ENCODE peak calls at places on chromosomes 12 and 14, in ten cellular contexts. U is uterus; H is CD8-positive, alpha-beta T cell; E is HepG2; A is OCI-LY7; P is A549; N is mesendoderm; X is kidney; B is fibroblast of lung; V is neural progenitor cell. C is an unnamed sample. For H3K4me1, the result is how much of the 10 kb centered on the place peaks cover.

GRCh38 chr12:25151476-25151875 is 43.5 kb downstream of the DNAI7 start:
- DNase-seq in U (peak), H (no peak), E (no peak), A (no peak), P (peak), N (peak), X (peak), B (peak), V (peak), C (peak)

GRCh38 chr12:948238-948637 is 1.3 kb downstream of the RAD52 start:
- DNase-seq in U (no peak), H (no peak), E (no peak), A (no peak), P (no peak), N (no peak), X (no peak), B (no peak), V (no peak), C (no peak)

GRCh38 chr14:64971452-64971889 is 665 bp downstream of the RAB15 start:
- DNase-seq in U (no peak), H (no peak), E (no peak), A (no peak), P (no peak), N (no peak), X (no peak), B (no peak), V (no peak), C (no peak)

GRCh38 chr14:22383515-22384166 is 205.4 kb downstream of the DAD1 start:
- DNase-seq in U (no peak), H (no peak), E (no peak), A (peak), P (no peak), N (no peak), X (peak), B (no peak), V (no peak), C (no peak)

GRCh38 chr12:55899035-55899434 is 28.7 kb downstream of the PYM1 start:
- DNase-seq in U (no peak), H (no peak), E (peak), A (no peak), P (no peak), N (no peak), X (no peak), B (peak), V (no peak), C (no peak)

GRCh38 chr12:105798249-105798835 is 340.4 kb downstream of the NUAK1 start:
- DNase-seq in U (no peak), H (no peak), E (no peak), A (no peak), P (no peak), N (no peak), X (no peak), B (no peak), V (no peak), C (no peak)

GRCh38 chr12:62977419-62977818 is 42.5 kb upstream of the PPM1H start:
- DNase-seq in U (no peak), H (no peak), E (no peak), A (no peak), P (no peak), N (no peak), X (no peak), B (no peak), V (no peak), C (no peak)

GRCh38 chr14:54617467-54617866 is 50.5 kb downstream of the SAMD4A start:
- DNase-seq in U (no peak), H (no peak), E (no peak), A (no peak), P (no peak), N (no peak), X (no peak), B (peak), V (no peak), C (no peak)

GRCh38 chr12:49567302-49567610 is 686 bp downstream of the MCRS1 start:
- DNase-seq in U (no peak), H (no peak), E (no peak), A (no peak), P (no peak), N (no peak), X (no peak), B (no peak), V (no peak), C (no peak)

GRCh38 chr14:32508281-32508680 is 179.2 kb downstream of the AKAP6 start:
- DNase-seq in U (no peak), H (no peak), E (no peak), A (no peak), P (no peak), N (no peak), X (no peak), B (peak), V (no peak), C (no peak)

GRCh38 chr12:111045941-111046340 is 125.6 kb upstream of the MYL2 start:
- DNase-seq in U (no peak), H (no peak), E (no peak), A (no peak), P (no peak), N (no peak), X (peak), B (no peak), V (no peak), C (no peak)

GRCh38 chr12:24778486-24779304 is 170.2 kb downstream of the BCAT1 start:
- DNase-seq in U (no peak), H (no peak), E (peak), A (peak), P (peak), N (peak), X (no peak), B (peak), V (peak), C (no peak)

GRCh38 chr14:22231022-22231421 is 358.0 kb downstream of the DAD1 start:
- DNase-seq in U (no peak), H (peak), E (no peak), A (peak), P (no peak), N (no peak), X (no peak), B (no peak), V (no peak), C (no peak)

DNA sequence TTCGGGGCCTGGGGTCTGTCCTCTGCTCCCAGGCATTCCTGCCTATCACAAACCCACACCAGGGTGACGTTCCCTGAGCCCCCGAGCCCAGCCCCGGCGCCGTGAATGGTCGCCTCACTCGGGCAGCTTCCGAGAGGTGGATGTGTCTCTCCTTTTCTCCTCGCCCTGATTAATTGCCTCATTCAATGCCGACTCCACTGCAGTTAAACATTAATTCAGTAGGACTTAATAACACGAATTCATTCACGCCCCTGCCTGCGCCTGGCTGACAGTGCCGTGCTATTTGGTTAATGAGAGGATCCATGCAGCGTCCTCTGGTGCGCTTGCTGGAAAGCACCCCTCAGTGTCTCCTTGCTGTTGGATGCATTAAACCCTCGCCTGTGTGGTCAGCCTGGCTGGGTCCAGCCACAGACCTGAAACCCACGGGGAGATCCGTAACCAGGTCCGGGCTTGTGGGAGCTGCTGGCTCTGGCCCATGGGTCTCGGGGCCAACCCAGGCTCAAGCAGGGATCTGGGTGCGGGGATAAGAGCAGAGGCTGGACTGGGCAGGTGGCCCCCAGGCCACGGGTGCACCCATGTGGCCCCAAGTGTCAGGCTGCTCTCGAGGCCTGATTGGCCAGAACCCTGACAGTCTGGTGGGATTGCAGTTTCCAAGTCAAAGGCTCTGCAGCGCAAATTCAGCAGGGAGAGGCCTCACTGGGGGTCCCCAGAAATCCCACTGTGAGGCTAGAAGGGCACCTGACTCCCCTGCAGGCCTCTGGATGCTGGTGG is 55.4 kb downstream of the FBRSL1 start:
- DNase-seq in U (no peak), H (no peak), E (no peak), A (no peak), P (no peak), N (no peak), X (no peak), B (no peak), V (no peak), C (no peak)
- H3K4me1 ChIP-seq in U (under half), H (under half), E (under half), A (under half), P (under half), N (under half), X (under half), B (under half), V (under half), C (under half)

GRCh38 chr12:57131896-57132744 is 3.8 kb downstream of the LRP1 start:
- DNase-seq in U (no peak), H (no peak), E (no peak), A (no peak), P (no peak), N (peak), X (no peak), B (no peak), V (no peak), C (no peak)

GRCh38 chr12:57130941-57131340 is 2.7 kb downstream of the LRP1 start:
- DNase-seq in U (no peak), H (no peak), E (peak), A (no peak), P (no peak), N (no peak), X (no peak), B (no peak), V (no peak), C (no peak)

GRCh38 chr12:57133916-57134315 is 5.6 kb downstream of the LRP1 start:
- DNase-seq in U (no peak), H (no peak), E (no peak), A (no peak), P (no peak), N (no peak), X (no peak), B (no peak), V (no peak), C (peak)

GRCh38 chr12:57134949-57135348 is 6.7 kb downstream of the LRP1 start:
- DNase-seq in U (peak), H (no peak), E (no peak), A (no peak), P (no peak), N (no peak), X (no peak), B (no peak), V (no peak), C (no peak)

GRCh38 chr12:57133013-57133569 is 4.8 kb downstream of the LRP1 start:
- DNase-seq in U (no peak), H (no peak), E (no peak), A (no peak), P (no peak), N (peak), X (no peak), B (peak), V (peak), C (no peak)
- H3K4me1 ChIP-seq in U (under half), H (under half), E (half or more), A (under half), P (under half), N (under half), X (under half), B (half or more), V (half or more), C (half or more)

GRCh38 chr14:56145965-56146364 is 27.8 kb downstream of the PELI2 start:
- DNase-seq in U (no peak), H (no peak), E (no peak), A (no peak), P (no peak), N (no peak), X (no peak), B (peak), V (no peak), C (no peak)

GRCh38 chr14:56150645-56151345 is 32.6 kb downstream of the PELI2 start:
- DNase-seq in U (no peak), H (no peak), E (no peak), A (no peak), P (no peak), N (peak), X (no peak), B (no peak), V (no peak), C (no peak)

GRCh38 chr14:56145181-56145580 is 27.0 kb downstream of the PELI2 start:
- DNase-seq in U (no peak), H (no peak), E (no peak), A (no peak), P (no peak), N (no peak), X (no peak), B (no peak), V (no peak), C (no peak)

GRCh38 chr14:56150018-56150417 is 31.8 kb downstream of the PELI2 start:
- DNase-seq in U (no peak), H (no peak), E (no peak), A (no peak), P (no peak), N (no peak), X (no peak), B (no peak), V (no peak), C (no peak)

DNA sequence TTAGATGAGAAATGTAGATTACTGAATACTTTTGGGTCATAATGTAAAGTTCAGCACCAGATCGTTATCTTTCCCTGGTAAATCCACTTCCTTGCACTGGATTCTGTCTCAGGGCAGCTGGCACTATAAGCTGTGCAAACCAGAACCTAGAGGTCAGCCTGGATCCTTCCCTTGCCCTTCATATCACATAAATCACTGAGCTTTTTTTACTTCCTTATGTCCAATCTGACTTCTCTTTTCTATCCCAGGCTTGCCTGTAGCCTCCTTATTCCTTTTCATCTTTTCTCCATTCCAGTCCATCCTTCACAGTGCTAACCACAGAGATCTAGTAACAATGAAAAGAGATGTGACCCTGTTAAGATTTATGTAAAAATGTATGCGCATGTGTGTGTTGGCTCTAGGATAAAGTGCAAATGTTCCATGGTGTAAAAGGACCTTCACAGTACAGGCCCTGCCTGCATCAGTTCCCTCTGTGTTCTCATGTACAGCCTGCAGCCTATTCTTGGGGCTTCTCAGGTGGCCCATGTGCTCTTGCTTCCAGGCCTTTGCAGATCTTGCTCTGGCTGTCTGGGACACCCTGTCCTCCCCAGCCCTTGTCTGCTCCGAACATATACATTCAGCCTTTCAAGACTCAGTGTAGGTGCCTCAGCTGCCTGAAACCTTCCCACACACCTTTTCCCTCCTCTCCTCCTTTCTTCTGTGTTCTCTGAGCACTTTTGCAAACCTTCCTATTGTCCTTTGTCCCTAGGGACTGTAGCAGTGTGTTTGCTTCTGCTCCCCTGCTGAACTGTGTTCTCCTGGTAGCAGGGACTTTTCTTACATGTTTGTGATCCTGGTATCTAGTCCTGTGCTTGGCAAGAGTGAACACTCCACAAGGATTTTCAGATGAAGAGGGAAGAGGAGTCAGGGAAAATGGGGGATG is 30.0 kb downstream of the PELI2 start:
- DNase-seq in U (no peak), H (no peak), E (no peak), A (no peak), P (no peak), N (peak), X (no peak), B (no peak), V (no peak), C (no peak)
- H3K4me1 ChIP-seq in U (under half), H (under half), E (under half), A (under half), P (under half), N (under half), X (under half), B (under half), V (under half), C (under half)

GRCh38 chr14:68692916-68693771 is 99.7 kb downstream of the ZFP36L1 start:
- DNase-seq in U (peak), H (no peak), E (no peak), A (no peak), P (no peak), N (no peak), X (no peak), B (peak), V (no peak), C (no peak)
- H3K4me1 ChIP-seq in U (under half), H (under half), E (under half), A (under half), P (under half), N (under half), X (under half), B (under half), V (under half), C (under half)

GRCh38 chr12:6934110-6934509 is 6.4 kb downstream of the ATN1 start:
- DNase-seq in U (peak), H (no peak), E (no peak), A (no peak), P (no peak), N (no peak), X (peak), B (peak), V (no peak), C (peak)
- H3K4me1 ChIP-seq in U (under half), H (under half), E (half or more), A (under half), P (half or more), N (under half), X (under half), B (under half), V (under half), C (under half)

DNA sequence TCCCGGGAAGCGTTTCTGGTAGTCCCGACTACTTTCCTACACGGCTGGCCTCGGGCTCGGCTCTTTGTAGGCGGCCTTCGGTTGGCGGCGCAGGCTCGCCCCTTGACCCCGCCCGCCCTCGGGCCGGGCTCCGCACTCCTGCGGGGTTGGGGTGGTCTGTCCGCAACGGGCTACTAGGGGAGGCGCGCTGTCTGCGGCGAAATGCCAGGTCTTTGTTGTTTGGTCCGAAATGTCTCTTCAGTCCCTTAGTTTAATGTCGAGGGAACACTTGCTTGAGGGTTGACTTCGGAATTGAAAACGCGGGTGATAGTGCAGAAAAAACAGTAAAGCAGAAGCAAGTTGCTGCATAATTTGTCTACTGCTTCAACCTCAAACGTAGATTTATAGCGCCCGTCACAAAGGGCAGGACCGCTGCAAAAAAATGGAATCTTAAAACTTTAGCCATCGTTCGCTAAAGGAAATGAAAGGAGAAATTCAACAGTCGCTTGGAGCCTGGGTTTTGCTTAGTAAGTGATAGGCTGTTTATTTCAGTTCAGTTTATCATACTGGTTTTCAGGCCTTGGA is 376 bp downstream of the JKAMP start:
- DNase-seq in U (no peak), H (no peak), E (no peak), A (no peak), P (no peak), N (no peak), X (no peak), B (peak), V (no peak), C (no peak)
- H3K4me1 ChIP-seq in U (under half), H (under half), E (under half), A (under half), P (under half), N (under half), X (under half), B (under half), V (under half), C (half or more)

DNA sequence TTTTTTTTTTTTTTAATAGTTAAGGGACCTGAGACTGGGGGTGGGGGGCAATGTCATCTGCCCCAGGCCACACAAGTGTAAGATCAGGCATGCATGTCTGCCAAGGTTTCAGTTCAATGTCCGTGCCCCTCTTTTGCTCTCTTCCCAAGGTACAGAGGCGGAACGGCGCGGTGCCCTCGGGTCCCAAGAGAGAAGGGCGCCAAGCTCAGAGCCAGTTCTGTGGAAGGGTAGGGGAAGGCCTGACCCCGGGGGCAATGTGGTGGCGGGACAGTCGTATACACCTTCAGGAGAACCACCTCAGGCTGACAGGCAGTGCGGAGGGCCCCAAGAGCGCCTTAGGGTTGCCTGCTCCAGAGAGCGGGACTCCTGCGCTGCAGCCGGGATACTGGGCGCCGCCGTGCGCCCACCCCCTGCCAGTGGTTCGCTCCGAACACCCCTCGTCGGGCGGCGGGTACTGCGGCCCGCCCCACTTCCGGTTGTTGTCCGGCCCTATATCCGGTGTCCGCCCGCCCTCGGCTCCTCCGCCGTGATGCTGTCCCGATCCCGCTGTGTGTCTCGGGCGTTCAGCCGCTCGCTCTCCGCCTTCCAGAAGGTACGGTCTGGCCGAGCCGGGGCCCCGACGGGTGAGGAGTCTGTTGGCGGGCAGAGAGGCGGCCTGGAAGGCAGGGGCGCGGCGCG is at the start of gene DLST:
- DNase-seq in U (peak), H (peak), E (peak), A (peak), P (peak), N (peak), X (peak), B (peak), V (peak), C (peak)
- H3K4me1 ChIP-seq in U (under half), H (under half), E (half or more), A (under half), P (under half), N (under half), X (under half), B (under half), V (under half), C (under half)

GRCh38 chr12:26789731-26790644 is 43.0 kb downstream of the ITPR2 start:
- DNase-seq in U (no peak), H (no peak), E (no peak), A (no peak), P (no peak), N (no peak), X (no peak), B (peak), V (no peak), C (no peak)
- H3K4me1 ChIP-seq in U (under half), H (under half), E (half or more), A (under half), P (under half), N (under half), X (under half), B (under half), V (under half), C (under half)

GRCh38 chr14:92984896-92985295 is 61.9 kb downstream of the CHGA start:
- DNase-seq in U (no peak), H (no peak), E (peak), A (no peak), P (no peak), N (no peak), X (no peak), B (no peak), V (no peak), C (no peak)
- H3K4me1 ChIP-seq in U (under half), H (under half), E (half or more), A (under half), P (under half), N (under half), X (under half), B (under half), V (under half), C (under half)

C was measured in heart left ventricle.